ENCODE peak calls at places on chromosomes 1 and 21, in four cellular contexts. S, V, R and P are unnamed samples.

GRCh38 chr1:221768444-221769066 is 26.7 kb upstream of the DUSP10 start:
- DNase-seq in S (no peak), V (no peak), R (no peak), P (no peak)

GRCh38 chr1:98391175-98391574 is 270.3 kb upstream of the SNX7 start:
- DNase-seq in S (no peak), V (no peak), R (no peak), P (no peak)

GRCh38 chr1:5835179-5835562 is 157.1 kb downstream of the NPHP4 start:
- DNase-seq in S (no peak), V (no peak), R (no peak), P (no peak)

GRCh38 chr21:38042246-38042645 is 126.0 kb upstream of the KCNJ6 start:
- DNase-seq in S (no peak), V (no peak), R (no peak), P (no peak)

GRCh38 chr1:40783001-40783905 is at the start of gene KCNQ4:
- DNase-seq in S (peak), V (peak), R (no peak), P (no peak)

GRCh38 chr21:39314155-39315027 is 959 bp upstream of the BRWD1 start:
- DNase-seq in S (peak), V (peak), R (no peak), P (peak)

GRCh38 chr21:27505516-27505915 is 538.6 kb upstream of the ADAMTS5 start:
- DNase-seq in S (no peak), V (no peak), R (no peak), P (no peak)

GRCh38 chr1:206047271-206047670 is 5.7 kb upstream of the RHEX start:
- DNase-seq in S (no peak), V (no peak), R (no peak), P (no peak)

GRCh38 chr21:15060776-15061175 is 4.0 kb downstream of the NRIP1 start:
- DNase-seq in S (no peak), V (no peak), R (no peak), P (no peak)

GRCh38 chr1:225762002-225762441 is 15.6 kb upstream of the SRP9 start:
- DNase-seq in S (no peak), V (peak), R (no peak), P (no peak)

GRCh38 chr21:43867332-43867703 is 2.3 kb downstream of the AGPAT3 start:
- DNase-seq in S (no peak), V (no peak), R (no peak), P (no peak)

GRCh38 chr21:44402323-44403105 is 49.1 kb downstream of the TRPM2 start:
- DNase-seq in S (no peak), V (no peak), R (no peak), P (no peak)

GRCh38 chr1:53511933-53512806 is 53.0 kb downstream of the DMRTB1 start:
- DNase-seq in S (no peak), V (peak), R (no peak), P (no peak)

GRCh38 chr1:89363196-89363595 is 663 bp upstream of the GBP6 start:
- DNase-seq in S (no peak), V (no peak), R (no peak), P (no peak)

GRCh38 chr1:89908294-89908992 is 86.5 kb upstream of the ZNF326 start:
- DNase-seq in S (no peak), V (no peak), R (no peak), P (no peak)

GRCh38 chr1:209708297-209708696 is 3.7 kb downstream of the HSD11B1 start:
- DNase-seq in S (no peak), V (no peak), R (no peak), P (no peak)